ENCODE peak calls at places on chromosomes 12 and 14, in four cellular contexts. F is H1, W is mesenchymal stem cell, D is trophoblast cell. X is an unnamed sample.

GRCh38 chr12:74394647-74395046 is 143.0 kb upstream of the ATXN7L3B start:
- DNase-seq in F (no peak), W (no peak), D (no peak), X (no peak)

GRCh38 chr14:103392572-103392971 is 7.4 kb downstream of the MARK3 start:
- DNase-seq in F (no peak), W (no peak), D (no peak), X (no peak)

GRCh38 chr14:24037658-24038037 is 14.2 kb upstream of the CARMIL3 start:
- DNase-seq in F (no peak), W (no peak), D (no peak), X (no peak)

GRCh38 chr12:108046633-108047032 is 82.5 kb upstream of the WSCD2 start:
- DNase-seq in F (no peak), W (no peak), D (no peak), X (no peak)

GRCh38 chr14:67191768-67192290 is 2.6 kb downstream of the GARIN2 start:
- DNase-seq in F (no peak), W (no peak), D (no peak), X (no peak)

GRCh38 chr12:12804011-12804410 is 9.1 kb upstream of the DDX47 start:
- DNase-seq in F (no peak), W (peak; percentile 43), D (no peak), X (no peak)

GRCh38 chr14:91356218-91356763 is 61.3 kb downstream of the CCDC88C start:
- DNase-seq in F (no peak), W (no peak), D (no peak), X (no peak)

GRCh38 chr12:12510141-12510540 is 52.5 kb downstream of the DUSP16 start:
- DNase-seq in F (no peak), W (peak; percentile 67), D (no peak), X (no peak)

GRCh38 chr14:34692348-34692747 is 22.0 kb downstream of the CFL2 start:
- DNase-seq in F (no peak), W (peak; percentile 59), D (no peak), X (no peak)

GRCh38 chr14:22296722-22297121 is 292.3 kb downstream of the DAD1 start:
- DNase-seq in F (no peak), W (peak; percentile 74), D (no peak), X (no peak)

GRCh38 chr12:77401480-77402105 is 336.2 kb upstream of the E2F7 start:
- DNase-seq in F (no peak), W (no peak), D (no peak), X (no peak)

GRCh38 chr12:75714462-75715322 is 203.3 kb upstream of the KRR1 start:
- DNase-seq in F (no peak), W (no peak), D (peak; percentile 79), X (no peak)

GRCh38 chr12:5633102-5633501 is 201.2 kb downstream of the NTF3 start:
- DNase-seq in F (no peak), W (no peak), D (no peak), X (no peak)

GRCh38 chr14:22391908-22392307 is 197.1 kb downstream of the DAD1 start:
- DNase-seq in F (peak; percentile 41), W (peak; percentile 76), D (peak; percentile 54), X (peak; percentile 64)

GRCh38 chr12:87413784-87414183 is 615.4 kb downstream of the C12orf50 start:
- DNase-seq in F (no peak), W (peak; percentile 51), D (no peak), X (no peak)

GRCh38 chr14:105525861-105526780 is at the start of gene TMEM121:
- DNase-seq in F (no peak), W (no peak), D (no peak), X (peak; percentile 63)

GRCh38 chr12:98686603-98687002 is 41.5 kb downstream of the APAF1 start:
- DNase-seq in F (no peak), W (no peak), D (no peak), X (no peak)

GRCh38 chr12:98838282-98838681 is 193.2 kb downstream of the APAF1 start:
- DNase-seq in F (no peak), W (no peak), D (peak; percentile 7), X (no peak)

GRCh38 chr14:95044463-95045254 is 112.7 kb downstream of the DICER1 start:
- DNase-seq in F (no peak), W (no peak), D (no peak), X (no peak)

GRCh38 chr12:15897433-15897832 is 13.7 kb upstream of the DERA start:
- DNase-seq in F (no peak), W (no peak), D (no peak), X (no peak)

GRCh38 chr14:35991356-35991755 is 165.2 kb downstream of the BRMS1L start:
- DNase-seq in F (no peak), W (no peak), D (no peak), X (no peak)

GRCh38 chr12:19847294-19848059 is 408.2 kb downstream of the AEBP2 start:
- DNase-seq in F (no peak), W (peak; percentile 85), D (peak; percentile 23), X (no peak)

GRCh38 chr14:24422694-24423531 is 6.6 kb downstream of the CBLN3 start:
- DNase-seq in F (no peak), W (no peak), D (no peak), X (no peak)

GRCh38 chr14:76480426-76480825 is 104.5 kb downstream of the ESRRB start:
- DNase-seq in F (no peak), W (no peak), D (no peak), X (no peak)

GRCh38 chr12:56987011-56987410 is 19.3 kb downstream of the ZBTB39 start:
- DNase-seq in F (no peak), W (no peak), D (no peak), X (no peak)

GRCh38 chr12:6067152-6067916 is 57.1 kb downstream of the VWF start:
- DNase-seq in F (no peak), W (no peak), D (peak; percentile 60), X (no peak)

GRCh38 chr14:69040343-69040742 is 61.2 kb upstream of the ACTN1 start:
- DNase-seq in F (no peak), W (no peak), D (no peak), X (no peak)

GRCh38 chr14:65832431-65833253 is 420.1 kb downstream of the FUT8 start:
- DNase-seq in F (no peak), W (peak; percentile 11), D (no peak), X (no peak)

GRCh38 chr12:26523708-26524150 is 309.3 kb downstream of the ITPR2 start:
- DNase-seq in F (no peak), W (peak; percentile 79), D (peak; percentile 57), X (no peak)

GRCh38 chr12:94151577-94151976 is 3.2 kb downstream of the PLXNC1 start:
- DNase-seq in F (no peak), W (no peak), D (no peak), X (no peak)

GRCh38 chr12:51941011-51941561 is 10.4 kb upstream of the ACVR1B start:
- DNase-seq in F (no peak), W (peak; percentile 72), D (no peak), X (no peak)

GRCh38 chr12:50825372-50825838 is 17.3 kb upstream of the TMPRSS12 start:
- DNase-seq in F (no peak), W (peak; percentile 82), D (no peak), X (peak; percentile 24)

GRCh38 chr14:55482936-55483605 is 42.7 kb upstream of the TBPL2 start:
- DNase-seq in F (no peak), W (no peak), D (no peak), X (no peak)

GRCh38 chr12:56271031-56271430 is 4.3 kb downstream of the COQ10A start:
- DNase-seq in F (no peak), W (peak; percentile 58), D (no peak), X (no peak)

GRCh38 chr14:31726337-31726736 is 165.1 kb downstream of the NUBPL start:
- DNase-seq in F (no peak), W (no peak), D (no peak), X (no peak)

GRCh38 chr14:103382375-103382774 is 2.8 kb upstream of the MARK3 start:
- DNase-seq in F (no peak), W (peak; percentile 95), D (peak; percentile 20), X (no peak)

DNA sequence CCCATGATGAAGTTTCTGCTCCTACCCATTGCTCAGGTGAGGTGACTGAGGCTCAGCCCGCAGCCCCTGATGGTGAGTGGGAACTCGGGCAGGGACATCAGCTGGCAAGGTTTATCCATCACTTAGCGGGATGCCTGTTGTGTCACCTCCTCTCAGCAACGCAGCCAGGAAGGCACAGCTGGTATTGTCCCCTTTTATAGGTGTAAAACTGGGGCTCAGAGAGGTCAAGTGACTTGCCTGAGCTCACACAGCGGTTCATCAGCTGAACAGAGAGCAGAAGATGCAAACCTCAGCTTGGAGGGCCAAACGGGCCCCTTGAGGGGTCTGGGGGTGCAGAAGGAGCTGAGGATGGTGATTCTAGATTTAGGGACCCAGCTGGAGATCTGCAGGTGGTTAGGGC is 143.6 kb downstream of the PHETA1 start:
- DNase-seq in F (no peak), W (no peak), D (no peak), X (no peak)
- H2BK12ac ChIP-seq in F (no peak overlapping the region), W (no peak overlapping the region), D (no peak overlapping the region), X (no peak overlapping the region)

GRCh38 chr14:37598085-37598972 is 2.9 kb downstream of the TTC6 start:
- DNase-seq in F (no peak), W (peak; percentile 1), D (no peak), X (no peak)

GRCh38 chr14:37597538-37598084 is 2.2 kb downstream of the TTC6 start:
- DNase-seq in F (no peak), W (peak; percentile 40), D (no peak), X (no peak)

GRCh38 chr14:37599527-37600368 is 4.3 kb downstream of the TTC6 start:
- DNase-seq in F (no peak), W (peak; percentile 21), D (no peak), X (no peak)

GRCh38 chr14:37600880-37601741 is 5.7 kb downstream of the TTC6 start:
- DNase-seq in F (no peak), W (no peak), D (no peak), X (no peak)

GRCh38 chr14:37598973-37599526 is 3.6 kb downstream of the TTC6 start:
- DNase-seq in F (no peak), W (no peak), D (no peak), X (no peak)
- H3K4me3 ChIP-seq in F (peak overlapping the region; percentile 29), W (peak overlapping the region; percentile 44), D (no peak overlapping the region), X (peak overlapping the region; percentile 35)

GRCh38 chr14:106811167-106811566 is 1284.8 kb downstream of the TMEM121 start:
- DNase-seq in F (no peak), W (no peak), D (no peak), X (no peak)
- H2BK12ac ChIP-seq in F (no peak overlapping the region), W (no peak overlapping the region), D (no peak overlapping the region), X (no peak overlapping the region)

GRCh38 chr12:66679441-66680069 is 679 bp upstream of the GRIP1 start:
- DNase-seq in F (no peak), W (no peak), D (no peak), X (no peak)
- H3K4me3 ChIP-seq in F (no peak overlapping the region), W (peak overlapping the region; percentile 51), D (no peak overlapping the region), X (no peak overlapping the region)

GRCh38 chr12:124410354-124411175 is 115.7 kb downstream of the RFLNA start:
- DNase-seq in F (no peak), W (no peak), D (no peak), X (no peak)
- H2BK12ac ChIP-seq in F (no peak overlapping the region), W (peak overlapping the region; percentile 85), D (no peak overlapping the region), X (peak overlapping the region; percentile 0)

GRCh38 chr12:30795410-30795659 is 40.6 kb upstream of the CAPRIN2 start:
- DNase-seq in F (no peak), W (no peak), D (no peak), X (peak; percentile 35)
- H3K4me3 ChIP-seq in F (peak overlapping the region; percentile 52), W (peak overlapping the region; percentile 85), D (peak overlapping the region; percentile 67), X (peak overlapping the region; percentile 42)

X was measured in neuronal stem cell.